ENCODE peak calls at places on chromosomes 2 and 18, in ten cellular contexts. A is iPS DF 6.9, R is esophagus squamous epithelium, F is cardiac muscle cell, G is right cardiac atrium, P is heart left ventricle, C is transverse colon, J is GM23248, N is mammary epithelial cell, Q is A549. K is an unnamed sample. For H3K4me1 and H3K9me3, the result is how much of the 10 kb centered on the place peaks cover.

GRCh38 chr18:62187543-62188378 is 706 bp downstream of the RELCH start:
- DNase-seq in A (no peak), R (no peak), F (peak), G (peak), P (peak), C (peak), J (peak), N (peak), Q (no peak), K (no peak)

GRCh38 chr2:188078544-188078943 is 213.1 kb upstream of the GULP1 start:
- DNase-seq in A (no peak), R (no peak), F (no peak), G (no peak), P (no peak), C (no peak), J (peak), N (no peak), Q (no peak), K (no peak)

GRCh38 chr2:39483530-39483929 is 46.4 kb upstream of the MAP4K3 start:
- DNase-seq in A (no peak), R (no peak), F (no peak), G (no peak), P (no peak), C (no peak), J (no peak), N (no peak), Q (no peak), K (no peak)

GRCh38 chr2:241988146-241988545 is 118.6 kb downstream of the RTP5 start:
- DNase-seq in A (no peak), R (no peak), F (no peak), G (no peak), P (no peak), C (no peak), J (no peak), N (no peak), Q (no peak), K (no peak)

GRCh38 chr2:174553811-174554493 is 43.7 kb downstream of the WIPF1 start:
- DNase-seq in A (no peak), R (no peak), F (no peak), G (no peak), P (no peak), C (peak), J (no peak), N (no peak), Q (no peak), K (peak)

GRCh38 chr2:102021776-102022175 is 30.0 kb downstream of the IL1R2 start:
- DNase-seq in A (no peak), R (no peak), F (no peak), G (no peak), P (no peak), C (no peak), J (peak), N (no peak), Q (no peak), K (no peak)

GRCh38 chr2:74008761-74009395 is 24.2 kb downstream of the TET3 start:
- DNase-seq in A (no peak), R (no peak), F (no peak), G (no peak), P (no peak), C (no peak), J (no peak), N (no peak), Q (no peak), K (no peak)

GRCh38 chr2:151947524-151948165 is 119.4 kb upstream of the ARL5A start:
- DNase-seq in A (no peak), R (no peak), F (no peak), G (peak), P (no peak), C (no peak), J (peak), N (peak), Q (no peak), K (no peak)

GRCh38 chr18:78080761-78081160 is 831.1 kb downstream of the GALR1 start:
- DNase-seq in A (no peak), R (no peak), F (no peak), G (no peak), P (no peak), C (no peak), J (no peak), N (no peak), Q (no peak), K (no peak)

GRCh38 chr2:55139305-55139704 is 89.1 kb upstream of the RTN4 start:
- DNase-seq in A (no peak), R (no peak), F (no peak), G (no peak), P (no peak), C (no peak), J (no peak), N (no peak), Q (no peak), K (no peak)

GRCh38 chr2:55136138-55136541 is 85.9 kb upstream of the RTN4 start:
- DNase-seq in A (no peak), R (no peak), F (no peak), G (no peak), P (no peak), C (peak), J (no peak), N (no peak), Q (no peak), K (no peak)

GRCh38 chr2:55138546-55139288 is 88.5 kb upstream of the RTN4 start:
- DNase-seq in A (no peak), R (no peak), F (no peak), G (no peak), P (no peak), C (no peak), J (no peak), N (no peak), Q (no peak), K (no peak)

GRCh38 chr2:55138045-55138444 is 87.8 kb upstream of the RTN4 start:
- DNase-seq in A (no peak), R (no peak), F (no peak), G (no peak), P (no peak), C (no peak), J (no peak), N (no peak), Q (no peak), K (no peak)

DNA sequence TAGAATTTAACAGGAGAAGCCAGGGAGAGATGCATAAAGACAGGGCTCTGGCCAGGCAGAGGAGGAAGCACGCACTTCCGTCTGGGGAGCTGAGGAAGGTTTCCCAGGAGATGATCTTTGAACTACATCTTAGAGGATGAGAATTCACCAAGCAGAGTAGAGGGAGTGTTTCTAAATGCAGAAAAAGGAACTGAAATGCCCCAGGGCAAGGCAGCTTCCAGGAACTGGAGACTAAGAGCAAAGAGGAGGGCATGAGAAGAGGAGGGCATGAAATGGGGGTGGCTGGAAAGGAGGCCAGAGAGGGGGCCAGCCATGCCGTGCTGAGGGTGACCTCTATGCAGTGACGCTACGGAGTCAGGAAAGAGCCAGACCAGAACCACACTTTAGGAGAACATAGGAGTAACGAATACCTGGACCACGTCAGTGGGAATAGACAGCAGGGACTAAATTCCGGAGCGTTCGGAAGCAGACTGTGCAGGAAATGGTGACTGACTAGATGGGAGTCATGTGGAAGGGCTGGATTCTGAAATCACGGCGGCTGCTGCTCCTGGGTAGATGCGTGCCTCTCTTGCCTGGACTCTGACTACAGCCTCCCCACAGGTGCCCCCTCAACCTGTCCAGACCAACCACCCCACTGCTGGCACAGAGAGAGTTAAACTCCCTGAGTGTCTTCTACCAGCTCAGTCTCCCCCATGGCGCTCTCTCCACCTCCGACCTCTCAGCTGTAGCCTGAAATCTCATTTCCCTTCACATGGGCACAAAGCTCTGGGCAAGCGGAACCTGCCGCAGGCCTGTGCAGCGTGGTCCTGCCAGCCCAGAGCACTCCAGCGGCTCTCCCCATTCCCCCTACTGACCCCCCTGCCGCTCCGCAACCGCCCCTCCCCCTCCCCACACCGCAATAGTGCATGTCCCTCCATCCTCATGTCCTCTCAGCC is 87.0 kb upstream of the RTN4 start:
- DNase-seq in A (no peak), R (no peak), F (no peak), G (no peak), P (peak), C (no peak), J (no peak), N (no peak), Q (no peak), K (no peak)
- H3K4me1 ChIP-seq in A (under half), R (under half), F (under half), G (under half), P (under half), C (under half), J (under half), N (under half), Q (under half), K (under half)

DNA sequence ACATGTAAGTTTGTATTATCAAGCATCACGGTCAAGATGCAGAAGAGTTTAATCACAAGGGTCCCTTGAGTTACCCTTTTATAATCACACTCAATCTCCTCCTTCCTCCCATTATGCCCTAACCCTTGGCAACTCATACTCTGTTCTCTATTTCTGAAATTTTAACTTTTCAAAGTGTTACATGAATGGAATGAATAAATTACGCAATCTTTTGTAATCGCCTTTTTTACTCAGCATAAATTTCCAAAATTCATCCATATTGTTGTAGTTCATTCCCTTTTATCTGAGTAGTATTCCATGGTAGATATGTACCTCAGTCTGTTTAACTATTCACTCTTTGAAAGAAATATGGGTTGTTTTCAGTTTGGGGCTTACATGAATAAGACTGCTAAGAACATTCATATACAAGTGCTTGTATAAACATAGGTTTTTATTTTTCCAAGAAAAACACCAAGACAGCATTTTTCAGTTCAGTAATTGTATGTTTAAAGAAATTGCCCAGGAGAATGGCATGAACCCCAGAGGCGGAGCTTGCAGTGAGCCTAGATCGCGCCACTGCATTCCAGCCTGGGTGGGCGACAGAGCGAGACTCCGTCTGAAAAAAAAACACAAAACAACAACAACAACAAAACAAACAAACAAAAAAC is 430.9 kb upstream of the KCNH7 start:
- DNase-seq in A (no peak), R (no peak), F (no peak), G (no peak), P (no peak), C (no peak), J (peak), N (no peak), Q (no peak), K (no peak)
- H3K9me3 ChIP-seq in A (under half), R (under half), F (under half), G (under half), P (under half), C (under half), J (under half), N (under half), Q (under half), K (under half)

GRCh38 chr18:26479686-26480079 is 68.7 kb downstream of the KCTD1 start:
- DNase-seq in A (no peak), R (no peak), F (no peak), G (no peak), P (no peak), C (no peak), J (peak), N (no peak), Q (no peak), K (no peak)
- H3K27ac ChIP-seq in A (no peak), R (no peak), F (no peak), G (no peak), P (no peak), C (peak), J (peak), N (peak), Q (peak), K (no peak)

DNA sequence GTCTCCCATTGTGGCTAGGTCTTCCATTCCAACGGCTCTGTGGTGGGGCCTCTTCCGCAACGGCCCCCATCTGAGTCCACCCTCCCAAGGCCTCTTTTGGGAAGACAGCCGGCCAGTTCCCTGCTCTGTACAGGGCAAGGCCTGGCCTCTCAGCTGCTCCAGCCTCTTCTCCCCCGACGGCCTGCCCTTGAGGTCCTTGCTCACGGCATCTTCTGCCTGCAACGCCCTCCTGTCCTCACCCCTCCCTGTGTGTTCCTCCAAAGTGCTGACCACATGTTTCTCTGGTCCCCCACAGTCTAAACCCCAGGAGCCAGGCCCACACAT is 16.0 kb downstream of the HS6ST1 start:
- DNase-seq in A (no peak), R (no peak), F (no peak), G (peak), P (no peak), C (no peak), J (no peak), N (no peak), Q (no peak), K (no peak)
- H3K4me1 ChIP-seq in A (under half), R (half or more), F (under half), G (under half), P (under half), C (under half), J (under half), N (half or more), Q (under half), K (under half)

DNA sequence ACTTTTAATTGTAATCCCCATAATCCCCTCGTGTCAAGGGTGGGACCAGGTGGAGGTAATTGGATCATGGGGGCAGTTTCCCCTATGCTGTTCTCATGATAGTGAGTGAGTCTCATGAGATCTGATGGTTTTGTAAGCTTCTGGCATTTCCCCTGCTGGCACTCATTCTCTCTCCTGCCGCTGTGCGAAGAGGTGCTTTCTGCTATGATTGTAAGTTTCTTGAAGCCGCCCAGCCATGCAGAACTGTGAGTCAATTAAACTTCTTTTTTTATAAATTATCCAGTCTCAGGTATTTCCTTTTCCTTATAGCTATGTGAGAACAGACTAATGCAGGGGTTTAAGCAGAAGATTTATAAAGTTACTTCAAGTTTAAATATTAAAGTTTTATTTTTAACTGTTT is 655.2 kb downstream of the EPHA4 start:
- DNase-seq in A (no peak), R (no peak), F (no peak), G (no peak), P (no peak), C (no peak), J (no peak), N (no peak), Q (no peak), K (no peak)
- H3K9me3 ChIP-seq in A (under half), R (under half), F (under half), G (under half), P (under half), C (under half), J (under half), N (under half), Q (under half), K (under half)

GRCh38 chr2:212540356-212540755 is 1.8 kb upstream of the ERBB4 start:
- DNase-seq in A (no peak), R (no peak), F (no peak), G (no peak), P (no peak), C (no peak), J (no peak), N (no peak), Q (no peak), K (no peak)
- H3K27ac ChIP-seq in A (no peak), R (no peak), F (peak), G (no peak), P (no peak), C (no peak), J (no peak), N (no peak), Q (no peak), K (no peak)

GRCh38 chr2:54899576-54900200 is 150.6 kb downstream of the RTN4 start:
- DNase-seq in A (no peak), R (no peak), F (peak), G (no peak), P (no peak), C (no peak), J (peak), N (peak), Q (peak), K (no peak)
- H3K4me1 ChIP-seq in A (under half), R (under half), F (under half), G (under half), P (under half), C (under half), J (under half), N (under half), Q (under half), K (under half)

DNA sequence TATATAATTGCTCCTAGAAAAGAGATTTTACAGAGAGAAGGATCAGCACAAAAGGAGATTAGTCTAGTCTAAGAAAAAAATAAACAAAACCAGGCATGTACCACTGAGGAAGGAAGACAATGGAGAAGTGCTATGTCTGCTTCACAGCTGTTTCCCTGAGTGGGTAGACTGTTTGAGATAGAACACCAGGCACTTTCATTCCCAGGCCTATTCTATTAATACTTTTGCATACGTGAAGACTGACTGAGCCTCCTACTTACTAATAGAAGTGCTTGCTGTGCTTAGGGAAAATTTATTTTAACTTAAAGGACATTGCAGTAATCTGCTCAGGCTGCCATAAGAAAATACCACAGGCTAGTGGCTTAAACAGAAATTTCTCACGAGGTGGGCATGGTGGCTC is 33.2 kb downstream of the CMPK2 start:
- DNase-seq in A (no peak), R (no peak), F (no peak), G (no peak), P (no peak), C (no peak), J (no peak), N (no peak), Q (no peak), K (no peak)
- H3K9me3 ChIP-seq in A (under half), R (under half), F (under half), G (under half), P (under half), C (under half), J (under half), N (under half), Q (under half), K (under half)

GRCh38 chr2:54572636-54573531 is 116.8 kb downstream of the SPTBN1 start:
- DNase-seq in A (no peak), R (no peak), F (no peak), G (no peak), P (no peak), C (no peak), J (peak), N (peak), Q (no peak), K (peak)

GRCh38 chr2:54574860-54575247 is 118.7 kb downstream of the SPTBN1 start:
- DNase-seq in A (no peak), R (no peak), F (no peak), G (no peak), P (no peak), C (no peak), J (no peak), N (no peak), Q (no peak), K (no peak)

GRCh38 chr2:54572262-54572635 is 116.1 kb downstream of the SPTBN1 start:
- DNase-seq in A (no peak), R (no peak), F (no peak), G (no peak), P (no peak), C (no peak), J (peak), N (peak), Q (peak), K (no peak)

GRCh38 chr2:54574107-54574859 is 118.2 kb downstream of the SPTBN1 start:
- DNase-seq in A (no peak), R (no peak), F (no peak), G (peak), P (peak), C (peak), J (peak), N (peak), Q (no peak), K (peak)

DNA sequence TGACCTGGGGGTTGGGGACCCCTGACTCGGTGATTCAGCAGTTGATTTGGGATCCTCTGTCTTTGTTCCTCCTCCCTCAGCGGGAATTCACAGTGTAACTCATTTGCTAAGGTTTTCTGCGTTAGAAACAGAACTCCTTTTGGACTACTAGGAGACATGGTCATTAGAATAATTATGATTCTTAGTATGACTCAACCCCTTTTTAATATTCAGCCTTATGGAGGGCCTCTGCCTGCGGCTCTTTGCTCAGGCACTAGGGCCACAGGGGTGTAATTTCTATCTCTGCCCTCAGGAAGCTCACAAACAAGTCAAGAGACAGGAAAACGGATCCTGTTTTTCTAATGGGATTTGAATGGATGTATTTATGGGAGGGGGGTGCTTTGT is 117.4 kb downstream of the SPTBN1 start:
- DNase-seq in A (no peak), R (no peak), F (no peak), G (no peak), P (no peak), C (no peak), J (no peak), N (no peak), Q (no peak), K (no peak)
- H3K27ac ChIP-seq in A (no peak), R (peak), F (peak), G (peak), P (peak), C (peak), J (peak), N (peak), Q (peak), K (peak)